ENCODE peak calls at places on chromosomes 11 and 22, in four cellular contexts. O is upper lobe of right lung, F is heart left ventricle, Q is hepatocyte. X is an unnamed sample.

GRCh38 chr22:30637701-30638114 is 2.1 kb downstream of the SLC35E4 start:
- DNase-seq in Q (no peak), F (no peak), O (no peak), X (no peak)

GRCh38 chr22:45290410-45290936 is 5.7 kb downstream of the UPK3A start:
- DNase-seq in F (no peak), Q (peak), O (no peak), X (peak)

GRCh38 chr11:93541884-93542752 is 1.1 kb downstream of the SMCO4 start:
- DNase-seq in O (peak), Q (peak), F (peak), X (peak)

GRCh38 chr11:131913267-131913666 is 542.9 kb downstream of the NTM start:
- DNase-seq in Q (no peak), O (no peak), F (no peak), X (no peak)

GRCh38 chr11:371051-371450 is 1.8 kb downstream of the B4GALNT4 start:
- DNase-seq in O (peak), Q (no peak), F (no peak), X (no peak)

GRCh38 chr11:61921446-61921845 is 4.1 kb upstream of the RAB3IL1 start:
- DNase-seq in Q (no peak), O (no peak), F (no peak), X (no peak)

GRCh38 chr11:68649851-68650555 is 34.3 kb upstream of the GAL start:
- DNase-seq in F (no peak), Q (no peak), O (no peak), X (no peak)

GRCh38 chr11:67502328-67502979 is 2.7 kb downstream of the PITPNM1 start:
- DNase-seq in Q (no peak), F (no peak), O (no peak), X (no peak)

GRCh38 chr11:133966924-133967598 is 10.3 kb upstream of the IGSF9B start:
- DNase-seq in Q (no peak), F (peak), O (no peak), X (peak)

DNA sequence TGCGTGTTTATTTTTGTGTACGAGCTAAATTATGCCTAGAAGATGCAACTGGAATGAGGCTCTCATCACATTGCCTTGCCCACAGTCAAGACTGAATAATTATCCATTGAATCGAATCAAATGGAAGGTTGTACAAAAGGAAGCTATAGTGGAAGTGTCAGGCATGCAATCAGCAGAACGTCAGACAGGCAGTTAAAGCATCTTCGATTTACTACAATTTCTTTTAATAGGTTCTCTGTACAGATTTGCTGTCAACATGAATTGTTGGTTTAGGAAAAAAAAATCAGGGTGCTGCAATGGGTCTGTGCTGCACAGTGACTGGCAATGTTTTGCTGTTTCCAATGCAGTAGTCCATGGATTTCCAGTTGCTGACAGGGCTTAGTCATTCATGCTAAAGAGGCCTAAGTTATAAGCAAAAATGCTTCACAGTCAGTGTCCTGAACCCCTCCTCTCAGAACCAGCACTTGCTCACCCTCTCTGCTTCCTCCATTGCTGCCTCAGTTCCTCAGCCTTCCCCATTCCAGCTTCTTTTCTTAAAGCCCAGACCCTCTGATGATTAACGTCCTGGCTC is 79.7 kb downstream of the PARVA start:
- DNase-seq in Q (no peak), F (no peak), O (no peak), X (no peak)
- H3K27ac ChIP-seq in Q (no peak), F (peak), O (no peak), X (no peak)

GRCh38 chr11:128519353-128519752 is 68.0 kb downstream of the ETS1 start:
- DNase-seq in F (no peak), O (no peak), Q (no peak), X (no peak)
- H3K4me3 ChIP-seq in F (peak), O (peak), Q (peak), X (peak)

GRCh38 chr11:102062106-102062505 is 14.9 kb downstream of the CFAP300 start:
- DNase-seq in F (no peak), O (no peak), Q (no peak), X (no peak)

GRCh38 chr11:102064316-102064715 is 17.1 kb downstream of the CFAP300 start:
- DNase-seq in F (no peak), Q (no peak), O (no peak), X (no peak)

GRCh38 chr11:102061276-102061675 is 14.0 kb downstream of the CFAP300 start:
- DNase-seq in F (no peak), Q (peak), O (no peak), X (no peak)
- TF ChIP-seq CTCF in F (peak), Q (peak), O (peak), X (no peak)

GRCh38 chr22:38953091-38953490 is 4.3 kb upstream of the APOBEC3A start:
- DNase-seq in F (no peak), O (no peak), Q (peak), X (no peak)

GRCh38 chr22:38950527-38951111 is 6.8 kb upstream of the APOBEC3A start:
- DNase-seq in O (no peak), F (no peak), Q (no peak), X (no peak)

GRCh38 chr22:38949889-38950405 is 7.5 kb upstream of the APOBEC3A start:
- DNase-seq in O (no peak), F (no peak), Q (no peak), X (no peak)

GRCh38 chr22:38952382-38952993 is 4.9 kb upstream of the APOBEC3A start:
- DNase-seq in Q (peak), F (no peak), O (no peak), X (no peak)

DNA sequence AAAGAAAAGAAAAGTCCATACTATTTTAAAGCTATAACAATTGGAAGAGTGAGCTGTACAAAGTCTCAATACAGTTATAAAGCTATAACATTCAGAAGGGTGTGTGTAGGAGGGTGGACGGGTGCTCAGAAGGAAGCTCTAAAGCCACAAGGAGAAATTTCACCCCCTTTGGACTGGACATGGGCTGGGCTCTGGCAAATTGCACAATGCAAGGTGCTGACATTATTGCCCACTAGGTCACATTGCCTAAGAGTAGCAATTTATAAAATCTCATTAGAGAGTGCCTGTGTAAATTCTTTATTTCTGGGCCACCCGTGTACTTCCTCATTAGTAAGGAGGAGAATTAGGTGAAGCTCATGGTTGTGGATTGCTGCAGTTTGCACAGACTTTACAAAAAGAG is 5.7 kb upstream of the APOBEC3A start:
- DNase-seq in F (no peak), Q (no peak), O (no peak), X (no peak)
- H3K27ac ChIP-seq in F (no peak), Q (no peak), O (no peak), X (peak)

GRCh38 chr11:45104790-45105084 is 41.7 kb upstream of the PRDM11 start:
- DNase-seq in O (no peak), F (no peak), Q (no peak), X (peak)

GRCh38 chr11:45102361-45102809 is 44.1 kb upstream of the PRDM11 start:
- DNase-seq in O (no peak), F (no peak), Q (peak), X (no peak)

GRCh38 chr11:45105233-45105992 is 41.0 kb upstream of the PRDM11 start:
- DNase-seq in Q (peak), F (peak), O (peak), X (peak)

GRCh38 chr11:45104006-45104789 is 42.2 kb upstream of the PRDM11 start:
- DNase-seq in F (no peak), Q (peak), O (no peak), X (peak)

DNA sequence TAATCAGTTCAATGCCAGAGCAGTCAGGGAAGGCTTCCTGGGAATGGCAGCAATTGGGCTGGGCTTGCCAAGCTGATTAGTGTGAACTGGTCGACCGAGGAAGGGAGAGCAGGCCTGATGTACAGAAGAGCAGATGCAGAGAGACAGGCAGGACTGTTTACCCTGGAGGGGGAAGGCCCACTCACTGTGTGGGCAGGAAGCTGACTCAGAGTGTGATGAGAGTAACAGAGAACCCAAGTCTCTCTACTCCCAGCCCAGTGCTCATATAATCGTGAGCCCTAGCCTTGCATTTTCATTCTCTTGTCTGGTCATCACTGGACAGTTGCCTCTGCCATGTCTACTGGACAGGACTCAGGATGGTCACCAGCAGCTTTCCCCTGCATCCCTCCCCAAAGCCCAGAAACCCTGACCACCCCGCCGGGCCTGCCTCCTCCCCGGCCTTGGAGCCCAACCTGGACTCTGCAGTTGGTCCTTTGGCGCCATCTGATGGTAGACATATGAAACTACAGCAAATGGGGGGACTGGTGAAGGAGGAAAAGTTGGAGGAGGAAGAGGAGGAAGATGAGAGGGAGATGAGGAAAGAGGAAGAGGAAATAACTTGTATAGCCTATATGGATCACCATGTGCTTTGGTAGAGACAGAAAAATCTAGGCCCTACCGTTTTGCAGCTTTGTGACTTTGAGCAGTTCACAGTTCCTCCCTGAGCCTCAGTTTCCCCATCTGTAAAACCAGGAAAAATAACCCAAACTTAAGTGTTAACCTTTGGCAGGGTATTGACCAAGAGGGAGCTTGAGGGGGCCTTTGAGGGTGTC is 43.4 kb upstream of the PRDM11 start:
- DNase-seq in Q (peak), F (peak), O (no peak), X (peak)
- H3K4me3 ChIP-seq in Q (no peak), F (no peak), O (no peak), X (no peak)

DNA sequence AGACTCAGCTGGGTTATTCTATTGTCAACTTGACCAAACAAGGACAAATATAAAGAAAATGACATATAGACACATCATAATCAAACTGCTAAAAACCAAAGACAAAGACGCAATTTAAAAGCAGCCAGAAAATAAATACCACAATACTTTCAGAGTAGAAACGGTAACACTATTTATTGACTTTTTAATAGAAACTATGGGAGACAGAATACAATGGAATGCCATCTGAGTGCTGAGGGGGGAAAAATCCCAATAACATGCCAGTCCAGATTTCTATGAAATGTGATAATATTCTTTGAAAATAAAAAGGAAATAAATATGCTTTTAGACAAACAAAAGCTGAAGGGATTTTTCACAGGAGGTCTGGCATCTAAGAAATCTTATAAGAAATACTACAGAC is 30.7 kb downstream of the C11orf65 start:
- DNase-seq in F (no peak), O (no peak), Q (no peak), X (no peak)
- TF ChIP-seq CTCF in F (no peak), O (no peak), Q (no peak), X (no peak)

GRCh38 chr22:46678785-46679700 is 58.9 kb downstream of the GRAMD4 start:
- DNase-seq in Q (no peak), F (no peak), O (no peak), X (no peak)

GRCh38 chr22:46677323-46678002 is 57.3 kb downstream of the GRAMD4 start:
- DNase-seq in Q (no peak), O (no peak), F (no peak), X (no peak)

GRCh38 chr22:46678003-46678657 is 57.9 kb downstream of the GRAMD4 start:
- DNase-seq in O (no peak), Q (no peak), F (no peak), X (no peak)

GRCh38 chr22:46681010-46681409 is 57.0 kb downstream of the CERK start:
- DNase-seq in O (no peak), Q (no peak), F (no peak), X (no peak)

DNA sequence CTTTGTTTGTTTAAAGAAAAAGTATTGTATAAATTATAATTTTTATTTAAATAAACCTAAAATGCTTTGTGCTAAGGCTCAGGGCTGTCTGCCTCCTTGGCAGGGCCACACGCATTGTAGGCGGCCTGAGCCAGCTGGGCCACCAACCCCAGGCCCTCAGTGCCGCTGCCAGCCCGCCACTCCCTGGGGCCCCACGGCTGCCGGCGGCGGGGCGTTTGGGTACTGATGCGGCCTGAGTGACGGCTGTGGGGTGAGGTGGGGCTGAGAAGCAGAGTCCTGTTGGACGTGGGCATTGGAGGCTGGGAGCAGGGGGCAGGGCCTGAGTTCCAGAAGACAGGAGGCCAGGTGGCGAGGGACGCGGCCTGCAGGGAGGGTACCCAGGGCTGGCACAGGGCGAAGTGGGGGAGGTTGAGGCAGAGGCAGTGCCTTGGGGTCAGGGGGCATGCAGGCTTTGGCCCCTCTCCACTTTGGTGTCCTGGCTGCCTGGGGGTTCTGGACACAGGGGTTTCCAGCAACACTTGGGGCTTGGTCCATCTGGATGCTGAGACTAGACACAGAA is 58.3 kb downstream of the CERK start:
- DNase-seq in F (no peak), Q (no peak), O (no peak), X (no peak)
- H3K27ac ChIP-seq in F (peak), Q (no peak), O (no peak), X (no peak)

GRCh38 chr11:130829801-130830562 is 86.3 kb downstream of the SNX19 start:
- DNase-seq in O (no peak), Q (no peak), F (peak), X (no peak)

GRCh38 chr11:130827697-130828377 is 88.4 kb downstream of the SNX19 start:
- DNase-seq in F (peak), O (no peak), Q (peak), X (peak)

GRCh38 chr11:130826572-130826971 is 89.7 kb downstream of the SNX19 start:
- DNase-seq in O (no peak), F (no peak), Q (no peak), X (no peak)

GRCh38 chr11:130830563-130830950 is 85.7 kb downstream of the SNX19 start:
- DNase-seq in F (no peak), Q (no peak), O (no peak), X (no peak)

GRCh38 chr11:130828741-130829140 is 87.5 kb downstream of the SNX19 start:
- DNase-seq in Q (no peak), F (peak), O (no peak), X (no peak)
- H3K4me3 ChIP-seq in Q (no peak), F (no peak), O (no peak), X (no peak)

GRCh38 chr11:36041988-36042606 is 98.2 kb downstream of the LDLRAD3 start:
- DNase-seq in Q (no peak), O (no peak), F (no peak), X (no peak)
- TF ChIP-seq CTCF in Q (peak), O (peak), F (peak), X (no peak)